ENCODE peak calls at places on chromosomes 5 and 9, in six cellular contexts. One of them, this sample, is unnamed.

GRCh38 chr9:94108584-94108983 is 24.3 kb downstream of the PTPDC1 start:
- DNase-seq in mucosa of gallbladder: no peak
- DNase-seq in EL: peak
- DNase-seq in heart left ventricle: no peak
- DNase-seq in cardiac fibroblast: peak
- DNase-seq in astrocyte of the spinal cord: peak
- DNase-seq in this sample: no peak

GRCh38 chr9:96395964-96396363 is 12.5 kb upstream of the SLC35D2 start:
- DNase-seq in mucosa of gallbladder: no peak
- DNase-seq in EL: no peak
- DNase-seq in heart left ventricle: no peak
- DNase-seq in cardiac fibroblast: no peak
- DNase-seq in astrocyte of the spinal cord: no peak
- DNase-seq in this sample: no peak

GRCh38 chr5:6483880-6484382 is 35.3 kb downstream of the UBE2QL1 start:
- DNase-seq in mucosa of gallbladder: no peak
- DNase-seq in EL: no peak
- DNase-seq in heart left ventricle: no peak
- DNase-seq in cardiac fibroblast: no peak
- DNase-seq in astrocyte of the spinal cord: no peak
- DNase-seq in this sample: no peak

GRCh38 chr5:74336286-74336685 is 304.2 kb downstream of the ENC1 start:
- DNase-seq in mucosa of gallbladder: no peak
- DNase-seq in EL: no peak
- DNase-seq in heart left ventricle: no peak
- DNase-seq in cardiac fibroblast: no peak
- DNase-seq in astrocyte of the spinal cord: no peak
- DNase-seq in this sample: no peak

GRCh38 chr5:68884893-68885292 is 208.9 kb upstream of the SLC30A5 start:
- DNase-seq in mucosa of gallbladder: no peak
- DNase-seq in EL: peak
- DNase-seq in heart left ventricle: no peak
- DNase-seq in cardiac fibroblast: peak
- DNase-seq in astrocyte of the spinal cord: no peak
- DNase-seq in this sample: no peak

GRCh38 chr5:93995126-93995621 is 253.8 kb upstream of the POU5F2 start:
- DNase-seq in mucosa of gallbladder: no peak
- DNase-seq in EL: peak
- DNase-seq in heart left ventricle: no peak
- DNase-seq in cardiac fibroblast: peak
- DNase-seq in astrocyte of the spinal cord: peak
- DNase-seq in this sample: peak

GRCh38 chr5:106956187-106956586 is 714.5 kb downstream of the EFNA5 start:
- DNase-seq in mucosa of gallbladder: no peak
- DNase-seq in EL: no peak
- DNase-seq in heart left ventricle: no peak
- DNase-seq in cardiac fibroblast: no peak
- DNase-seq in astrocyte of the spinal cord: no peak
- DNase-seq in this sample: no peak

GRCh38 chr5:111757582-111758283 is 739 bp upstream of the NREP start:
- DNase-seq in mucosa of gallbladder: peak
- DNase-seq in EL: peak
- DNase-seq in heart left ventricle: peak
- DNase-seq in cardiac fibroblast: peak
- DNase-seq in astrocyte of the spinal cord: peak
- DNase-seq in this sample: peak

GRCh38 chr5:171736976-171737848 is 48.4 kb upstream of the SMIM23 start:
- DNase-seq in mucosa of gallbladder: no peak
- DNase-seq in EL: no peak
- DNase-seq in heart left ventricle: no peak
- DNase-seq in cardiac fibroblast: no peak
- DNase-seq in astrocyte of the spinal cord: no peak
- DNase-seq in this sample: no peak

GRCh38 chr5:30908356-30908755 is 285.1 kb upstream of the CDH6 start:
- DNase-seq in mucosa of gallbladder: no peak
- DNase-seq in EL: no peak
- DNase-seq in heart left ventricle: peak
- DNase-seq in cardiac fibroblast: no peak
- DNase-seq in astrocyte of the spinal cord: no peak
- DNase-seq in this sample: no peak

GRCh38 chr5:66945389-66946349 is 250.9 kb downstream of the CD180 start:
- DNase-seq in mucosa of gallbladder: no peak
- DNase-seq in EL: peak
- DNase-seq in heart left ventricle: no peak
- DNase-seq in cardiac fibroblast: peak
- DNase-seq in astrocyte of the spinal cord: no peak
- DNase-seq in this sample: no peak

GRCh38 chr9:128946945-128947422 is 419 bp downstream of the DOLK start:
- DNase-seq in mucosa of gallbladder: peak
- DNase-seq in EL: peak
- DNase-seq in heart left ventricle: peak
- DNase-seq in cardiac fibroblast: peak
- DNase-seq in astrocyte of the spinal cord: peak
- DNase-seq in this sample: no peak

GRCh38 chr5:1472964-1473628 is 27.9 kb upstream of the SLC6A3 start:
- DNase-seq in mucosa of gallbladder: no peak
- DNase-seq in EL: no peak
- DNase-seq in heart left ventricle: no peak
- DNase-seq in cardiac fibroblast: no peak
- DNase-seq in astrocyte of the spinal cord: no peak
- DNase-seq in this sample: no peak

GRCh38 chr5:143229896-143230675 is 173.4 kb downstream of the NR3C1 start:
- DNase-seq in mucosa of gallbladder: peak
- DNase-seq in EL: no peak
- DNase-seq in heart left ventricle: no peak
- DNase-seq in cardiac fibroblast: no peak
- DNase-seq in astrocyte of the spinal cord: no peak
- DNase-seq in this sample: no peak

GRCh38 chr9:2655411-2655901 is 33.9 kb downstream of the VLDLR start:
- DNase-seq in mucosa of gallbladder: no peak
- DNase-seq in EL: peak
- DNase-seq in heart left ventricle: no peak
- DNase-seq in cardiac fibroblast: peak
- DNase-seq in astrocyte of the spinal cord: peak
- DNase-seq in this sample: peak

GRCh38 chr5:62376064-62376463 is 27.6 kb downstream of the DIMT1 start:
- DNase-seq in mucosa of gallbladder: no peak
- DNase-seq in EL: peak
- DNase-seq in heart left ventricle: no peak
- DNase-seq in cardiac fibroblast: peak
- DNase-seq in astrocyte of the spinal cord: no peak
- DNase-seq in this sample: peak

GRCh38 chr9:95477441-95477840 is 39.3 kb downstream of the PTCH1 start:
- DNase-seq in mucosa of gallbladder: no peak
- DNase-seq in EL: no peak
- DNase-seq in heart left ventricle: no peak
- DNase-seq in cardiac fibroblast: no peak
- DNase-seq in astrocyte of the spinal cord: no peak
- DNase-seq in this sample: no peak

GRCh38 chr9:74205071-74205470 is 292.1 kb upstream of the RORB start:
- DNase-seq in mucosa of gallbladder: no peak
- DNase-seq in EL: no peak
- DNase-seq in heart left ventricle: no peak
- DNase-seq in cardiac fibroblast: no peak
- DNase-seq in astrocyte of the spinal cord: no peak
- DNase-seq in this sample: no peak

GRCh38 chr9:129007766-129008468 is 20.2 kb downstream of the SH3GLB2 start:
- DNase-seq in mucosa of gallbladder: no peak
- DNase-seq in EL: no peak
- DNase-seq in heart left ventricle: peak
- DNase-seq in cardiac fibroblast: no peak
- DNase-seq in astrocyte of the spinal cord: no peak
- DNase-seq in this sample: no peak

GRCh38 chr9:76137941-76138340 is 247.5 kb downstream of the PCSK5 start:
- DNase-seq in mucosa of gallbladder: no peak
- DNase-seq in EL: no peak
- DNase-seq in heart left ventricle: no peak
- DNase-seq in cardiac fibroblast: no peak
- DNase-seq in astrocyte of the spinal cord: no peak
- DNase-seq in this sample: peak

GRCh38 chr9:112785981-112786380 is 35.4 kb downstream of the SNX30 start:
- DNase-seq in mucosa of gallbladder: no peak
- DNase-seq in EL: no peak
- DNase-seq in heart left ventricle: no peak
- DNase-seq in cardiac fibroblast: no peak
- DNase-seq in astrocyte of the spinal cord: no peak
- DNase-seq in this sample: no peak

GRCh38 chr5:160542840-160543239 is 121.2 kb downstream of the PTTG1 start:
- DNase-seq in mucosa of gallbladder: no peak
- DNase-seq in EL: no peak
- DNase-seq in heart left ventricle: no peak
- DNase-seq in cardiac fibroblast: no peak
- DNase-seq in astrocyte of the spinal cord: no peak
- DNase-seq in this sample: no peak

GRCh38 chr5:177376107-177376506 is 8.1 kb upstream of the SLC34A1 start:
- DNase-seq in mucosa of gallbladder: no peak
- DNase-seq in EL: no peak
- DNase-seq in heart left ventricle: no peak
- DNase-seq in cardiac fibroblast: no peak
- DNase-seq in astrocyte of the spinal cord: no peak
- DNase-seq in this sample: no peak

GRCh38 chr9:89491688-89492087 is 6.2 kb downstream of the SEMA4D start:
- DNase-seq in mucosa of gallbladder: no peak
- DNase-seq in EL: no peak
- DNase-seq in heart left ventricle: no peak
- DNase-seq in cardiac fibroblast: no peak
- DNase-seq in astrocyte of the spinal cord: no peak
- DNase-seq in this sample: no peak

GRCh38 chr9:97880336-97880735 is 27.3 kb downstream of the FOXE1 start:
- DNase-seq in mucosa of gallbladder: no peak
- DNase-seq in EL: no peak
- DNase-seq in heart left ventricle: no peak
- DNase-seq in cardiac fibroblast: peak
- DNase-seq in astrocyte of the spinal cord: peak
- DNase-seq in this sample: no peak

GRCh38 chr5:176388003-176388340 is 426 bp downstream of the NOP16 start:
- DNase-seq in mucosa of gallbladder: no peak
- DNase-seq in EL: peak
- DNase-seq in heart left ventricle: no peak
- DNase-seq in cardiac fibroblast: peak
- DNase-seq in astrocyte of the spinal cord: no peak
- DNase-seq in this sample: no peak

GRCh38 chr5:22850981-22851380 is 2.2 kb downstream of the CDH12 start:
- DNase-seq in mucosa of gallbladder: no peak
- DNase-seq in EL: no peak
- DNase-seq in heart left ventricle: no peak
- DNase-seq in cardiac fibroblast: no peak
- DNase-seq in astrocyte of the spinal cord: no peak
- DNase-seq in this sample: peak

GRCh38 chr9:117958726-117959125 is 254.5 kb downstream of the TLR4 start:
- DNase-seq in mucosa of gallbladder: no peak
- DNase-seq in EL: no peak
- DNase-seq in heart left ventricle: no peak
- DNase-seq in cardiac fibroblast: no peak
- DNase-seq in astrocyte of the spinal cord: no peak
- DNase-seq in this sample: no peak

GRCh38 chr9:89810434-89810833 is 205.6 kb downstream of the GADD45G start:
- DNase-seq in mucosa of gallbladder: no peak
- DNase-seq in EL: no peak
- DNase-seq in heart left ventricle: no peak
- DNase-seq in cardiac fibroblast: no peak
- DNase-seq in astrocyte of the spinal cord: peak
- DNase-seq in this sample: no peak

GRCh38 chr5:5318426-5319205 is 103.9 kb upstream of the ICE1 start:
- DNase-seq in mucosa of gallbladder: no peak
- DNase-seq in EL: no peak
- DNase-seq in heart left ventricle: no peak
- DNase-seq in cardiac fibroblast: no peak
- DNase-seq in astrocyte of the spinal cord: peak
- DNase-seq in this sample: no peak

GRCh38 chr9:7089794-7090193 is 332.0 kb downstream of the KDM4C start:
- DNase-seq in mucosa of gallbladder: no peak
- DNase-seq in EL: no peak
- DNase-seq in heart left ventricle: no peak
- DNase-seq in cardiac fibroblast: no peak
- DNase-seq in astrocyte of the spinal cord: no peak
- DNase-seq in this sample: no peak

GRCh38 chr5:74433255-74434123 is 207.0 kb downstream of the ENC1 start:
- DNase-seq in mucosa of gallbladder: no peak
- DNase-seq in EL: peak
- DNase-seq in heart left ventricle: no peak
- DNase-seq in cardiac fibroblast: peak
- DNase-seq in astrocyte of the spinal cord: peak
- DNase-seq in this sample: no peak

GRCh38 chr5:91514408-91514807 is 131.3 kb upstream of the ARRDC3 start:
- DNase-seq in mucosa of gallbladder: no peak
- DNase-seq in EL: no peak
- DNase-seq in heart left ventricle: no peak
- DNase-seq in cardiac fibroblast: no peak
- DNase-seq in astrocyte of the spinal cord: no peak
- DNase-seq in this sample: no peak

GRCh38 chr9:110049699-110050450 is 158.1 kb downstream of the C9orf152 start:
- DNase-seq in mucosa of gallbladder: no peak
- DNase-seq in EL: peak
- DNase-seq in heart left ventricle: peak
- DNase-seq in cardiac fibroblast: peak
- DNase-seq in astrocyte of the spinal cord: peak
- DNase-seq in this sample: no peak

GRCh38 chr9:95991326-95991725 is 115.8 kb downstream of the ERCC6L2 start:
- DNase-seq in mucosa of gallbladder: no peak
- DNase-seq in EL: no peak
- DNase-seq in heart left ventricle: no peak
- DNase-seq in cardiac fibroblast: peak
- DNase-seq in astrocyte of the spinal cord: no peak
- DNase-seq in this sample: no peak

GRCh38 chr5:163478126-163478981 is 17.9 kb downstream of the HMMR start:
- DNase-seq in mucosa of gallbladder: no peak
- DNase-seq in EL: peak
- DNase-seq in heart left ventricle: no peak
- DNase-seq in cardiac fibroblast: peak
- DNase-seq in astrocyte of the spinal cord: no peak
- DNase-seq in this sample: no peak

GRCh38 chr5:175337680-175338079 is 106.3 kb downstream of the DRD1 start:
- DNase-seq in mucosa of gallbladder: no peak
- DNase-seq in EL: no peak
- DNase-seq in heart left ventricle: no peak
- DNase-seq in cardiac fibroblast: no peak
- DNase-seq in astrocyte of the spinal cord: no peak
- DNase-seq in this sample: no peak